ENCODE peak calls at places on chromosomes 1 and 21, in four cellular contexts. Z, E, Q and T are unnamed samples.

GRCh38 chr1:94949681-94950661 is 23.1 kb upstream of the CNN3 start:
- DNase-seq in Z (peak; percentile 50), E (no peak), Q (no peak), T (no peak)

GRCh38 chr1:40786171-40786994 is 2.8 kb downstream of the KCNQ4 start:
- DNase-seq in Z (no peak), E (no peak), Q (no peak), T (no peak)

GRCh38 chr1:16048573-16049189 is 5.1 kb downstream of the CLCNKB start:
- DNase-seq in Z (no peak), E (peak; percentile 51), Q (peak; percentile 93), T (peak; percentile 84)

GRCh38 chr1:19344372-19344810 is 32.3 kb downstream of the SLC66A1 start:
- DNase-seq in Z (no peak), E (peak; percentile 65), Q (peak; percentile 78), T (no peak)

GRCh38 chr1:194297999-194298598 is 1111.7 kb upstream of the B3GALT2 start:
- DNase-seq in Z (no peak), E (no peak), Q (no peak), T (no peak)

GRCh38 chr1:41642922-41643321 is 158.4 kb upstream of the EDN2 start:
- DNase-seq in Z (no peak), E (no peak), Q (no peak), T (no peak)

GRCh38 chr1:167832693-167833092 is 81.2 kb downstream of the ADCY10 start:
- DNase-seq in Z (no peak), E (no peak), Q (no peak), T (no peak)

GRCh38 chr1:97920275-97920831 is 481 bp downstream of the DPYD start:
- DNase-seq in Z (no peak), E (no peak), Q (no peak), T (no peak)

GRCh38 chr1:177566495-177566894 is 395.7 kb downstream of the BRINP2 start:
- DNase-seq in Z (no peak), E (no peak), Q (no peak), T (no peak)

GRCh38 chr1:155598842-155599331 is 11.1 kb upstream of the MSTO1 start:
- DNase-seq in Z (no peak), E (no peak), Q (peak; percentile 64), T (no peak)

GRCh38 chr1:115041654-115042053 is 12.0 kb downstream of the TSHB start:
- DNase-seq in Z (no peak), E (no peak), Q (no peak), T (no peak)

GRCh38 chr1:52055066-52055853 is at the start of gene TXNDC12:
- DNase-seq in Z (peak; percentile 85), E (peak; percentile 83), Q (peak; percentile 82), T (peak; percentile 79)

GRCh38 chr1:83067954-83068353 is 931.0 kb downstream of the TTLL7 start:
- DNase-seq in Z (no peak), E (no peak), Q (no peak), T (no peak)

GRCh38 chr1:228228601-228229074 is 20.8 kb downstream of the OBSCN start:
- DNase-seq in Z (peak; percentile 80), E (no peak), Q (no peak), T (no peak)

GRCh38 chr1:230831706-230832105 is 36.6 kb downstream of the C1orf198 start:
- DNase-seq in Z (no peak), E (no peak), Q (no peak), T (no peak)

GRCh38 chr1:80023366-80023765 is 1016.8 kb upstream of the ADGRL4 start:
- DNase-seq in Z (no peak), E (no peak), Q (no peak), T (no peak)

GRCh38 chr21:41199123-41199522 is 31.2 kb downstream of the BACE2 start:
- DNase-seq in Z (no peak), E (no peak), Q (no peak), T (no peak)

GRCh38 chr21:29105218-29105617 is 25.2 kb upstream of the MAP3K7CL start:
- DNase-seq in Z (no peak), E (no peak), Q (no peak), T (no peak)